ENCODE peak calls at places on chromosome 3, in four cellular contexts. J, R, U and I are unnamed samples.

GRCh38 chr3:148280623-148281242 is 417.0 kb upstream of the AGTR1 start:
- DNase-seq in J (no peak), U (no peak), R (no peak), I (no peak)

GRCh38 chr3:27114684-27115083 is 254.5 kb downstream of the NEK10 start:
- DNase-seq in J (no peak), R (no peak), U (no peak), I (no peak)

GRCh38 chr3:17195856-17196604 is 311.3 kb downstream of the PLCL2 start:
- DNase-seq in U (no peak), J (no peak), R (no peak), I (no peak)

GRCh38 chr3:124816206-124816605 is 71.0 kb downstream of the ITGB5 start:
- DNase-seq in R (no peak), J (no peak), U (no peak), I (no peak)

GRCh38 chr3:127137757-127138536 is 55.0 kb upstream of the PRR23E start:
- DNase-seq in R (no peak), J (no peak), U (no peak), I (no peak)

GRCh38 chr3:39712413-39713048 is 96.9 kb upstream of the MYRIP start:
- DNase-seq in J (no peak), R (no peak), U (no peak), I (no peak)

GRCh38 chr3:170383567-170383966 is 26.1 kb downstream of the SKIL start:
- DNase-seq in J (no peak), U (no peak), R (no peak), I (no peak)

GRCh38 chr3:141306922-141307321 is 61.4 kb upstream of the ZBTB38 start:
- DNase-seq in R (no peak), J (no peak), U (no peak), I (no peak)

GRCh38 chr3:37945803-37946530 is 44.6 kb upstream of the VILL start:
- DNase-seq in J (no peak), R (no peak), U (no peak), I (no peak)

GRCh38 chr3:116005404-116005803 is 382.1 kb downstream of the GAP43 start:
- DNase-seq in R (no peak), J (no peak), U (no peak), I (peak)

GRCh38 chr3:28317438-28318022 is 31.0 kb upstream of the ZCWPW2 start:
- DNase-seq in U (no peak), J (no peak), R (peak), I (peak)

GRCh38 chr3:125280966-125281365 is 68.4 kb upstream of the SLC12A8 start:
- DNase-seq in R (no peak), U (no peak), J (no peak), I (no peak)